ENCODE peak calls at places on chromosome 17, in six cellular contexts. V, I, D, O, G and T are unnamed samples.

GRCh38 chr17:30597776-30598288 is 120.6 kb downstream of the GOSR1 start:
- DNase-seq in I (no peak), O (no peak), D (no peak), V (no peak), G (no peak), T (no peak)

GRCh38 chr17:82675476-82676245 is 22.8 kb downstream of the RAB40B start:
- DNase-seq in D (no peak), O (no peak), V (no peak), G (no peak), I (no peak), T (no peak)

GRCh38 chr17:17429222-17429621 is 47.6 kb upstream of the MED9 start:
- DNase-seq in G (no peak), I (no peak), D (no peak), O (no peak), V (no peak), T (no peak)

GRCh38 chr17:31095239-31096105 is 695 bp downstream of the NF1 start:
- DNase-seq in O (peak), G (peak), D (peak), I (peak), V (peak), T (peak)

GRCh38 chr17:40560592-40561293 is 4.5 kb downstream of the CCR7 start:
- DNase-seq in D (peak), O (no peak), G (peak), V (no peak), I (peak), T (no peak)

GRCh38 chr17:82283208-82283749 is 9.8 kb upstream of the CSNK1D start:
- DNase-seq in I (peak), D (peak), O (no peak), V (no peak), G (peak), T (peak)

GRCh38 chr17:46910179-46910927 is 12.6 kb upstream of the GOSR2 start:
- DNase-seq in D (no peak), V (no peak), O (no peak), G (no peak), I (no peak), T (no peak)

GRCh38 chr17:76076765-76077581 is 2.0 kb upstream of the ZACN start:
- DNase-seq in G (peak), V (no peak), O (no peak), D (no peak), I (no peak), T (no peak)

GRCh38 chr17:60151355-60151754 is 1.6 kb downstream of the CA4 start:
- DNase-seq in V (no peak), G (no peak), I (no peak), O (no peak), D (no peak), T (no peak)

GRCh38 chr17:17836818-17837379 is at the start of gene SREBF1:
- DNase-seq in O (peak), G (peak), V (peak), D (peak), I (peak), T (peak)

GRCh38 chr17:77649717-77650211 is 308.7 kb upstream of the TNRC6C start:
- DNase-seq in D (peak), G (no peak), I (peak), O (no peak), V (no peak), T (no peak)

GRCh38 chr17:5209396-5209795 is 17.7 kb upstream of the ZNF594 start:
- DNase-seq in D (no peak), O (no peak), V (no peak), I (peak), G (no peak), T (no peak)

GRCh38 chr17:74241434-74241833 is 28.1 kb downstream of the TTYH2 start:
- DNase-seq in V (peak), O (peak), D (peak), G (no peak), I (no peak), T (no peak)

GRCh38 chr17:7841622-7842379 is 7.8 kb downstream of the KDM6B start:
- DNase-seq in D (peak), O (peak), V (peak), G (peak), I (peak), T (peak)
- TF ChIP-seq CTCF in D (no peak), O (peak), V (peak), G (no peak), I (no peak), T (no peak)

GRCh38 chr17:44348234-44348987 is 3.3 kb downstream of the GRN start:
- DNase-seq in V (no peak), D (no peak), O (peak), G (no peak), I (peak), T (no peak)

GRCh38 chr17:44344939-44345496 is at the start of gene GRN:
- DNase-seq in D (peak), G (peak), V (peak), I (peak), O (peak), T (peak)

GRCh38 chr17:44343510-44344209 is 1.4 kb upstream of the GRN start:
- DNase-seq in O (no peak), G (no peak), V (no peak), D (no peak), I (no peak), T (no peak)

GRCh38 chr17:44346064-44346844 is 1.2 kb downstream of the GRN start:
- DNase-seq in O (no peak), I (no peak), V (no peak), G (no peak), D (no peak), T (no peak)

GRCh38 chr17:44345497-44346026 is 460 bp downstream of the GRN start:
- DNase-seq in V (peak), O (peak), D (peak), G (peak), I (peak), T (peak)
- TF ChIP-seq CTCF in V (peak), O (peak), D (peak), G (peak), I (peak), T (peak)

GRCh38 chr17:68576137-68576536 is 25.0 kb downstream of the FAM20A start:
- DNase-seq in I (no peak), G (no peak), D (no peak), V (no peak), O (no peak), T (no peak)

GRCh38 chr17:68578236-68578635 is 22.9 kb downstream of the FAM20A start:
- DNase-seq in G (no peak), D (no peak), O (no peak), I (no peak), V (no peak), T (no peak)

GRCh38 chr17:68580236-68580903 is 20.8 kb downstream of the FAM20A start:
- DNase-seq in I (peak), O (peak), D (peak), V (no peak), G (no peak), T (no peak)

GRCh38 chr17:68579194-68579900 is 21.8 kb downstream of the FAM20A start:
- DNase-seq in I (no peak), O (no peak), V (no peak), D (no peak), G (no peak), T (no peak)

DNA sequence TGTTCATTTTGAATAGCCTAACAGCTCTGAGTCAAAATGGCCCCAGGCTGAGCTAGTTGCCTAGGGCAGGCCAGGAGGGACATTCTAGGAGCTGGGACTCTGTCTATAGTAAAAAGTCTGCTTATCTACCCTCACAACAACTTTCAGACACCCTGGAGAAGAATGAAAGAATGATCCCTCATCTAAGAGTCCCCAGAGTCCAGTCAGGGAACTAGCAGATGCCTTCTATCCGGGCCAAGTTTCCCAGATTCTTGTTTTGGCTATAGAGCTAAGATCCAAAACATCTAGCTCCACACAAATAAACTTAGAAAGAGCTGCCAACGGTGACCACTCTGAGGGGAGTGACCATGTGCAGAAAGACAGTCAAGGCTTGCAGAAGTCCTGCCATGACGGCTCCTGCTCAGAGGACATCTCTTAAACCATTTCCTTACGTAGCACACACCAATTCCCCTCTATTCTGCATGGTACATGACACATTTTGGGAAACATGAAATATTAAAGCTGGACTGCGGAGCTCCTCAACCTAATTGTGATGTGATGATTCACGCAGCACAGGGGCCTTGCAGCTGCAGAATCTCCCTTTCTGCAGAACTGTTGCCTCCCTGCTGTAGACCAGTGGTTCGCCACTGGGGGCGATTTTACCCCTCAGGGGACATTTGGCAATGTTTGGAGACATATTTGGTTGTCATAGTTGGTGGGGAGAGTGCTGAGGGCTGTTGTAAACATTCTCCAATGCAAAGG is 24.2 kb downstream of the FAM20A start:
- DNase-seq in G (no peak), V (peak), D (peak), I (peak), O (peak), T (no peak)
- TF ChIP-seq CTCF in G (no peak), V (no peak), D (peak), I (peak), O (no peak), T (no peak)

GRCh38 chr17:50563095-50563511 is 2.6 kb downstream of the CACNA1G start:
- DNase-seq in I (no peak), V (no peak), G (peak), D (no peak), O (no peak), T (no peak)
- TF ChIP-seq CTCF in I (no peak), V (no peak), G (no peak), D (no peak), O (no peak), T (no peak)

DNA sequence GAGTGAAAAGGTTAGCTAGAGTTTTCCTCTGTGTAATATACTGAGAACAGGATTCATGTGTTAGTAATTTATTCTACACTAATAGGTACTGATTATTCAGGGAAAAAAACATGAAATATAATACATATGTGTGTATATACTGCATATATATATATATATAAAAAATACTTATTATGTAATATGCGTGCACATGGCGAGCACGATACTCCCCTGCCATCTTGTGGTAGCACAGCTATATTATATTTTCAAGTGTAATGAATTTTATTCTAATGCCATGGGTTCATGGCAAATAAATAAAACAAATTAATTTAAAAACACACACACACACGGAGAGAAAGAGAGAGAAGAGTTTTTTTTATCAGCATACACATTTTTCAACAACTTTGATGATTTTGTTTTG is 460.6 kb downstream of the KCNJ2 start:
- DNase-seq in G (no peak), V (no peak), I (peak), O (no peak), D (peak), T (no peak)
- TF ChIP-seq CTCF in G (no peak), V (peak), I (peak), O (no peak), D (peak), T (no peak)

GRCh38 chr17:64130559-64131001 is 636 bp upstream of the ERN1 start:
- DNase-seq in G (no peak), O (peak), D (peak), V (peak), I (peak), T (no peak)
- TF ChIP-seq CTCF in G (no peak), O (no peak), D (no peak), V (no peak), I (peak), T (no peak)

DNA sequence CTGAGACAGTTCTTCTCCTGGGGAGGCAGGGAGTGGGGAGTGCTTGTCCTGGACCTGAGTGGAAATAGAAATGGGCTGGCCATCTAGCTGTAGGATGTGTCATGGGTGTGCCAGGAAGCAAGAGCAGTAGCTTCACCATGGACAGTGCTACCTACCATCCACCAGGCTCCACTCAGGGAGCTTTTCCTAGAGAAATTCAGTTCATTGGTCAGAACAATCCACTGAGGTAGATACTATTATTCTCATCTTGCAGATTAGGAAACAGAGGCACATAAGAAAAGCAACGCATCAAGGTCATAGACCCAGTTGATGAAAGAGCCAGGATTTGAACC is 372.0 kb downstream of the SLC39A11 start:
- DNase-seq in I (no peak), O (no peak), D (no peak), G (no peak), V (no peak), T (no peak)
- TF ChIP-seq CTCF in I (no peak), O (no peak), D (no peak), G (no peak), V (no peak), T (no peak)

GRCh38 chr17:80599546-80600305 is 55.1 kb downstream of the RPTOR start:
- DNase-seq in V (no peak), G (no peak), I (peak), O (no peak), D (no peak), T (no peak)

GRCh38 chr17:80600586-80600985 is 55.9 kb downstream of the RPTOR start:
- DNase-seq in O (no peak), V (no peak), G (no peak), I (no peak), D (no peak), T (peak)

GRCh38 chr17:80603380-80603779 is 58.7 kb downstream of the RPTOR start:
- DNase-seq in V (no peak), O (no peak), D (no peak), I (no peak), G (no peak), T (no peak)

GRCh38 chr17:80598813-80599545 is 54.3 kb downstream of the RPTOR start:
- DNase-seq in I (no peak), G (no peak), V (no peak), D (no peak), O (no peak), T (no peak)

GRCh38 chr17:80601146-80601545 is 56.5 kb downstream of the RPTOR start:
- DNase-seq in O (no peak), G (no peak), I (no peak), D (no peak), V (no peak), T (no peak)
- TF ChIP-seq CTCF in O (no peak), G (no peak), I (no peak), D (no peak), V (no peak), T (no peak)